ENCODE peak calls at places on chromosomes 13 and 19, in four cellular contexts. Q is esophagus muscularis mucosa, A is astrocyte of the spinal cord, L is spleen. O is an unnamed sample.

GRCh38 chr19:38733241-38733492 is 11.1 kb downstream of the CAPN12 start:
- DNase-seq in A (no peak), L (no peak), Q (no peak), O (no peak)

GRCh38 chr13:101875717-101876393 is 423.4 kb downstream of the ITGBL1 start:
- DNase-seq in Q (no peak), A (peak), L (no peak), O (peak)

GRCh38 chr19:54889566-54889965 is 15.5 kb downstream of the FCAR start:
- DNase-seq in L (peak), Q (no peak), A (no peak), O (no peak)

GRCh38 chr19:48757741-48758144 is 2.4 kb downstream of the FGF21 start:
- DNase-seq in A (no peak), Q (no peak), L (no peak), O (no peak)

GRCh38 chr13:32261567-32261966 is 53.6 kb downstream of the ZAR1L start:
- DNase-seq in A (peak), Q (no peak), L (no peak), O (peak)

GRCh38 chr19:56983148-56983547 is 136.6 kb upstream of the USP29 start:
- DNase-seq in Q (no peak), A (no peak), L (no peak), O (no peak)

GRCh38 chr19:32273483-32273882 is 71.9 kb upstream of the ZNF507 start:
- DNase-seq in A (no peak), L (no peak), Q (no peak), O (no peak)

GRCh38 chr19:6100284-6100915 is 9.9 kb downstream of the RFX2 start:
- DNase-seq in Q (no peak), L (peak), A (no peak), O (no peak)

GRCh38 chr19:2584002-2584401 is 108.1 kb downstream of the GADD45B start:
- DNase-seq in Q (no peak), L (no peak), A (no peak), O (no peak)

GRCh38 chr19:39246951-39247669 is 1.5 kb downstream of the IFNL4 start:
- DNase-seq in L (peak), A (no peak), Q (no peak), O (no peak)

GRCh38 chr19:305240-306150 is 14.3 kb upstream of the PLPP2 start:
- DNase-seq in A (no peak), L (no peak), Q (no peak), O (no peak)

GRCh38 chr13:100089633-100090032 is 740 bp downstream of the PCCA start:
- DNase-seq in Q (no peak), A (peak), L (no peak), O (no peak)

GRCh38 chr13:113121928-113122420 is 625 bp upstream of the F10 start:
- DNase-seq in L (no peak), A (no peak), Q (no peak), O (no peak)

GRCh38 chr19:9961103-9961502 is 24.8 kb upstream of the OLFM2 start:
- DNase-seq in Q (no peak), A (no peak), L (no peak), O (no peak)

GRCh38 chr13:93413972-93414717 is 187.5 kb downstream of the GPC6 start:
- DNase-seq in Q (no peak), A (peak), L (no peak), O (no peak)

GRCh38 chr13:89214115-89214514 is 1542.9 kb downstream of the SLITRK5 start:
- DNase-seq in L (no peak), A (peak), Q (no peak), O (no peak)

GRCh38 chr13:21668665-21669599 is 1.9 kb upstream of the FGF9 start:
- DNase-seq in L (peak), Q (no peak), A (peak), O (peak)

GRCh38 chr19:3868770-3869456 is at the start of gene ZFR2:
- DNase-seq in Q (no peak), L (no peak), A (no peak), O (no peak)

GRCh38 chr19:45643024-45643926 is 4.1 kb upstream of the EML2 start:
- DNase-seq in L (peak), A (peak), Q (peak), O (peak)

GRCh38 chr13:101289764-101290163 is 126.5 kb downstream of the NALCN start:
- DNase-seq in A (peak), L (no peak), Q (no peak), O (peak)

GRCh38 chr13:52809310-52809769 is 39.1 kb downstream of the PCDH8 start:
- DNase-seq in Q (no peak), A (peak), L (no peak), O (peak)
- TF ChIP-seq CTCF in Q (peak), A (peak), L (no peak), O (no peak)

GRCh38 chr19:13860679-13861391 is 16.1 kb upstream of the NANOS3 start:
- DNase-seq in L (peak), A (no peak), Q (no peak), O (no peak)
- H3K4me3 ChIP-seq in L (no peak), A (no peak), Q (no peak), O (peak)

GRCh38 chr13:44818428-44818827 is 170.8 kb downstream of the NUFIP1 start:
- DNase-seq in L (no peak), Q (no peak), A (peak), O (no peak)
- TF ChIP-seq CTCF in L (no peak), Q (no peak), A (no peak), O (no peak)

DNA sequence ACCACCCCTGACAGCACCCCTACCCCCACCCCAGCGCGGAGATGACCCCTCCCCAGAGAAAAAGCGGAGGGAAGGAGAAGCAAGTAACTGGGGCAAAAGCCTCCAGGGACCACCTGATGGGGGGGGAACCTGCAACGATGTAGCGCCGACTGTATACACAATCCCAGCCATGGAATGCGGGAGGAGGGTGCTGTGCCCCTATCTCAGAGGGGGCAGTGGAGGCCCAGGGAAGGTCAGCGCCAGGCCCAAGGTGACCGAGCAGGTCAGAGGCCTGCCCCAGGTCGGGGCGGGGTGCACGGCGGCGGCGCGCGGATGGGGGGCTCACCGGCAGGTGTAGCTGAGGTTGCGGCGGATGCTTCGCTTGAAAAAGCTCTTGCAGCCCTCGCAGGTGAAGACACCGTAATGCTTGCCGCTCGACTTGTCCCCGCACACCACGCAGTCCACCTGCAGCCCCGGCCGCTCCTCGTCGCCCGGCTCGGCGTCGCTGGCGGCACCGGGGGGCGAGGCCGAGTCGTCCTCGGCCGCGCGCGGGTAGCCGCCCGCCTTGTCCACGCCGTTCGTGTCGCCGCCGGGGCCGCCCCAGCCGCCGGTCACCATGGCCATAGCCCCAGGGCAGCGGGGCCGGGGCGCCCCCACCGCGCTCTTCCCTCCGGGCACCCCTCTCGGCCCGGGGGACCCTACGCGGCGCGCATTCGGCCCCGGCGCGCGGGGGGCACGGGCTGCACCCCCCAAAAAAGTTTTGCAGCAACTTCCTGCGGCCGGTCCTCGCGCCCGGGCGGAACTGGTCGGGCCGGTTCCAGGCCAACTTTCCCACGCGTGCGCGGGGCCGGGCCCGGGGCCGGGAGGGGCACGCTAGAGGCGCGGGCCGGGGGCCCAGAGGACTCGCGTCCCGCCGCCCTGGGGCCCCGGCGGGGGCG is 843 bp downstream of the NR2F6 start:
- DNase-seq in A (no peak), Q (no peak), L (peak), O (no peak)
- H3K4me3 ChIP-seq in A (peak), Q (peak), L (peak), O (peak)

GRCh38 chr13:31056650-31057275 is 104.9 kb downstream of the HSPH1 start:
- DNase-seq in A (no peak), L (no peak), Q (no peak), O (peak)
- TF ChIP-seq CTCF in A (peak), L (no peak), Q (no peak), O (peak)

DNA sequence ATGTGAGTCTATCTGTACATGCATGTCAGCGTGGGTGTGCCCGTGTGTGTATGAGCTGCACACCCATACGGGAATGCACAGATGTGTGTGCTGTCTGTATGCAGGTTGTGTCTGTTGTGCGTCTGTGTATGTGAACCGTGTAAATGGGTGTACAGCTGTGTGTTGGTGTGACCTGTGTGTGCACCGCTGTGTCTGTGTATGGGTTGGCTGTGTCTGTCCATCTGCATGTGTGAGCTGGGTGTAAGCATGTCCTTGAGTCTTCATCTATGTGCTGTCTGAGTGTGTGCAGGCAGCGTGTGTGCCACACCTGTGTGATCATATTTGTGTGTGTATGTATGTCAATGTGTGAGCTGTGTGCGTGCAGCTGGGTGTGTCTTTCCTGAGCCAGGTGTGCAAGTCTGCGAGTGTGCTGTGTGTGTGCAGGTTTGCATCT is 1.6 kb downstream of the NOTCH3 start:
- DNase-seq in Q (no peak), L (no peak), A (no peak), O (no peak)
- H3K4me3 ChIP-seq in Q (peak), L (no peak), A (no peak), O (no peak)